ENCODE peak calls at places on chromosomes 11 and 22, in eight cellular contexts. Q is sigmoid colon, Y is H1, B is suprapubic skin, D is tibial nerve, A is esophagus muscularis mucosa, T is K562, H is stomach. E is an unnamed sample. For H3K27me3, the result is how much of the 10 kb centered on the place peaks cover.

GRCh38 chr11:67406969-67407699 is 3.3 kb downstream of the TBC1D10C start:
- DNase-seq in T (no peak), Y (no peak), Q (no peak), B (no peak), A (no peak), H (no peak), D (no peak), E (no peak)

GRCh38 chr11:115617767-115618166 is 113.6 kb upstream of the CADM1 start:
- DNase-seq in H (no peak), D (no peak), Q (no peak), B (no peak), A (no peak), T (no peak), Y (no peak), E (no peak)

GRCh38 chr22:45962431-45962712 is 14.6 kb downstream of the WNT7B start:
- DNase-seq in D (no peak), B (no peak), H (no peak), Q (no peak), Y (no peak), A (no peak), T (no peak), E (no peak)

GRCh38 chr11:43135966-43136534 is 175.7 kb upstream of the API5 start:
- DNase-seq in Y (no peak), B (no peak), A (no peak), Q (no peak), T (no peak), H (no peak), D (no peak), E (no peak)

GRCh38 chr22:49373289-49373666 is 454.4 kb downstream of the BRD1 start:
- DNase-seq in A (no peak), H (no peak), Q (no peak), D (no peak), Y (no peak), T (no peak), B (peak), E (no peak)

GRCh38 chr11:112285918-112286317 is 25.3 kb upstream of the PLET1 start:
- DNase-seq in Y (no peak), D (no peak), B (no peak), H (no peak), T (peak), Q (no peak), A (no peak), E (no peak)

GRCh38 chr22:30079952-30080533 is at the start of gene HORMAD2:
- DNase-seq in H (no peak), Q (no peak), A (no peak), T (no peak), Y (peak), D (no peak), B (no peak), E (peak)

GRCh38 chr11:108897916-108898315 is 233.0 kb downstream of the DDX10 start:
- DNase-seq in D (no peak), Q (no peak), Y (no peak), B (no peak), A (no peak), H (no peak), T (no peak), E (no peak)

GRCh38 chr22:36423461-36424404 is 36.0 kb upstream of the MYH9 start:
- DNase-seq in Y (no peak), B (no peak), D (no peak), T (peak), A (no peak), H (no peak), Q (no peak), E (no peak)

GRCh38 chr11:111357150-111358037 is 21.7 kb downstream of the POU2AF1 start:
- DNase-seq in Q (no peak), B (no peak), Y (no peak), A (peak), T (no peak), D (no peak), H (no peak), E (no peak)

GRCh38 chr22:29870574-29870973 is 12.4 kb upstream of the MTMR3 start:
- DNase-seq in Q (no peak), B (no peak), H (no peak), A (no peak), T (no peak), D (no peak), Y (no peak), E (no peak)

GRCh38 chr11:121487191-121487590 is 34.4 kb upstream of the SORL1-AS1 start:
- DNase-seq in Y (no peak), H (no peak), A (peak), B (no peak), Q (no peak), T (no peak), D (no peak), E (no peak)

DNA sequence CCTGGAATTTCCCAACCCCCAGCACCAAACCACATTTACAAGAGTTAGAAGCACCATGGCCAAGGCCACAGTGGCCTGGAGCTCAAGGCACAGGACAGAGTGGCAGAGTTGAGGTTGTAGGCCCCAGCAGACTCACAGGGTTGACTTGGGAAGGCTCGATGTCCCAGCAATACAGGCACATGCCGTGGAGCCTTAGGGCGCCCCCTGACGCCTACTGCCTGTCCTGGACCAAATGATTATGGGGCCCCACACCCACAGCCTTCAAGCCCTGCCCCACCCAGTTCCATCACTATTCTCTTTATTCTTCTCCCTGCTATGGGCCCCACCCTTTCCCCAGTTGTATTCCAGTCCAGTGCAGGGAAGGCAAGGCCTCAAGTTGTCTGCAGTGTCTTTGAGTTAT is at the start of gene CCDC179:
- DNase-seq in B (no peak), H (no peak), A (no peak), Y (no peak), T (no peak), D (no peak), Q (no peak), E (no peak)
- H3K27ac ChIP-seq in B (no peak), H (no peak), A (no peak), Y (no peak), T (no peak), D (no peak), Q (no peak), E (no peak)

GRCh38 chr11:119497717-119498116 is 74.7 kb upstream of the THY1 start:
- DNase-seq in B (no peak), A (no peak), Q (no peak), Y (no peak), H (no peak), D (no peak), T (no peak), E (no peak)
- H3K27me3 ChIP-seq in B (under half), A (under half), Q (under half), Y (under half), H (under half), D (under half), T (half or more), E (under half)

GRCh38 chr11:34825315-34825669 is 90.9 kb downstream of the APIP start:
- DNase-seq in T (no peak), D (no peak), Y (no peak), A (no peak), H (no peak), Q (no peak), B (no peak), E (no peak)
- TF ChIP-seq EP300 in T (no peak), D (no peak), Y (no peak), A (no peak), H (no peak), Q (no peak), B (no peak), E (no peak)

GRCh38 chr11:8785457-8785856 is 102.9 kb downstream of the RPL27A start:
- DNase-seq in Q (no peak), H (no peak), D (no peak), Y (no peak), B (no peak), T (no peak), A (no peak), E (no peak)
- H3K27ac ChIP-seq in Q (peak), H (peak), D (no peak), Y (no peak), B (no peak), T (no peak), A (peak), E (peak)

DNA sequence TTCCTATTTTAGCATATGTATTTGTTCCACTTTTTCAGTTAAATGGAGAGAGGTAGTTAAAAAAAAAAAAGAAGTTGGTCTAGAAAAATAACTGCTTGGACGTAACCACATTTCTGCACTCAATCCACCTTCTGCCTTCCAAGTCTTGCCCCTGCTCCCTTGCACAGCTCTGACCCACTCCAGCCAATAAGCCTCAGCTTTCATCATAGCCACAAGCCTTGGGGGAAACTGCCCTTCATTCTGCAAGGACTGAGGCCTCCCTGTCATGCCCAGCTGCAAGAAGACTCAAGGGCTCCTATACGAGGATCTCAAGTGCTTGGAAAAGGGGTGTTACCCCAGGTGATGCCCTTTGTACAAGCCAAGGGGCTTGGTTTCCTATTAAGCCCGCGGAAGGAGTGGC is 36.0 kb upstream of the OAF start:
- DNase-seq in Q (no peak), D (no peak), B (no peak), T (no peak), H (no peak), Y (no peak), A (no peak), E (no peak)
- H3K27me3 ChIP-seq in Q (under half), D (under half), B (under half), T (half or more), H (under half), Y (under half), A (under half), E (under half)

GRCh38 chr11:11780843-11781242 is 60.9 kb upstream of the USP47 start:
- DNase-seq in D (no peak), T (no peak), Q (no peak), Y (no peak), H (no peak), B (no peak), A (peak), E (no peak)
- TF ChIP-seq EP300 in D (no peak), T (no peak), Q (no peak), Y (no peak), H (no peak), B (no peak), A (no peak), E (no peak)

GRCh38 chr22:37544955-37545702 is 15.2 kb upstream of the CDC42EP1 start:
- DNase-seq in T (no peak), Y (peak), B (no peak), D (peak), A (no peak), H (peak), Q (peak), E (peak)

GRCh38 chr22:37547249-37547741 is 13.0 kb upstream of the CDC42EP1 start:
- DNase-seq in Y (no peak), Q (no peak), T (no peak), D (no peak), H (no peak), A (no peak), B (no peak), E (no peak)

GRCh38 chr22:37546436-37547248 is 13.6 kb upstream of the CDC42EP1 start:
- DNase-seq in B (no peak), D (no peak), A (no peak), Q (peak), H (peak), Y (no peak), T (no peak), E (peak)

GRCh38 chr22:37542959-37543358 is 17.3 kb upstream of the CDC42EP1 start:
- DNase-seq in B (no peak), Y (no peak), A (no peak), D (no peak), Q (no peak), H (no peak), T (no peak), E (no peak)

DNA sequence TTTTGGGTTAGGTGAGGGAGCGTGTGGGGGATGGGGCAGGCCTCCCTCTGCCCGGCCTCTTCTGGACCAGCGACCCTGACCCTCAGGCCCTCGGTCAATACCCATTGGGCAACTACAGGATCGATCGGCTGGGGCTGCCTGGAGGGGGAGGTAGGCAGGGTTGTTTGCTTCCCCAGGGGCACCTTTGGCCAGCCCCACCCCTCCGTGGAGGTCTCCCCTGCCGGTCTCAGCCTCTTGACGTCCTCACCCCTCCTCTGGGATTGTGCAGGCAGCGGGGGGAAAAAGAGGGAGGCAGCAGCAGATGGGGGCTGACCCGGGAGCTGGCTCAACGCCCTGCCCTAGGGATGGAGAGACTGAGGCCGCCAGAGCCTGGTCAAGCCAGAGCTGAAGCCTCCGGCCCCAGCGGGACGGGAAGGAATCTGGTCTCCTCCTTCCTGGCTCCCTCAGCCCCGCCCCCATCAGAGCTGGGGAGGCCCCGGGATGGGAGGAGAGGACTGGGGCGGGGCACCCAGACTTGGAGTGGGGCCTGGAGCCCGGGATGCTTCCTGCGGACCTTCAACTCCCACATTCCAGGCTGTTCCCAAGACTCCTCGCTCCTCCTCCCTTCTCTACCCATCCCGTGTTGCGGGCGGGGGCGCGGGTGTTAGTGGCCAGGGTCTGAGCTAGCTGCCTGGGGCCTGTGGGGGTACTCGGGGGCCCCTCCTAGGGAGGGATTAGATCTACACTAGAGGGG is 14.4 kb upstream of the CDC42EP1 start:
- DNase-seq in A (peak), Y (peak), T (peak), H (peak), Q (peak), D (peak), B (peak), E (peak)
- H3K27ac ChIP-seq in A (peak), Y (peak), T (no peak), H (peak), Q (peak), D (peak), B (peak), E (peak)

GRCh38 chr11:30016588-30017363 is at the start of gene KCNA4:
- DNase-seq in D (no peak), Q (no peak), H (no peak), Y (peak), A (no peak), T (peak), B (no peak), E (no peak)

GRCh38 chr11:30019481-30019880 is 2.7 kb upstream of the KCNA4 start:
- DNase-seq in A (no peak), Y (no peak), Q (no peak), B (no peak), H (no peak), T (no peak), D (no peak), E (no peak)

GRCh38 chr11:30015725-30016449 is 943 bp downstream of the KCNA4 start:
- DNase-seq in T (no peak), A (no peak), B (no peak), Q (no peak), H (no peak), Y (peak), D (no peak), E (no peak)

GRCh38 chr11:30017467-30017895 is 651 bp upstream of the KCNA4 start:
- DNase-seq in Q (no peak), B (no peak), A (no peak), H (no peak), T (no peak), Y (peak), D (no peak), E (no peak)

GRCh38 chr11:30018443-30018842 is 1.6 kb upstream of the KCNA4 start:
- DNase-seq in A (no peak), H (no peak), D (no peak), Y (no peak), T (no peak), B (no peak), Q (no peak), E (no peak)
- H3K27me3 ChIP-seq in A (under half), H (half or more), D (under half), Y (half or more), T (under half), B (under half), Q (under half), E (under half)

E was measured in transverse colon.